ENCODE peak calls at places on chromosomes 7 and 10, in four cellular contexts. R is H1, X is K562, B is GM12878. Y is an unnamed sample.

GRCh38 chr7:131633342-131633843 is 77.0 kb upstream of the PODXL start:
- DNase-seq in R (no peak), X (no peak), B (no peak), Y (no peak)

GRCh38 chr10:24920907-24921881 is 31.2 kb downstream of the PRTFDC1 start:
- DNase-seq in B (peak; percentile 67), R (no peak), X (peak; percentile 77), Y (no peak)

GRCh38 chr10:98172495-98172894 is 38.0 kb downstream of the R3HCC1L start:
- DNase-seq in X (no peak), B (no peak), R (no peak), Y (no peak)

GRCh38 chr7:134737561-134738353 is 41.7 kb upstream of the CALD1 start:
- DNase-seq in B (peak; percentile 36), X (no peak), R (no peak), Y (no peak)

GRCh38 chr10:32149257-32149955 is 93.2 kb upstream of the KIF5B start:
- DNase-seq in B (peak; percentile 45), X (no peak), R (no peak), Y (peak; percentile 35)

GRCh38 chr10:32971536-32972091 is 13.6 kb upstream of the ITGB1 start:
- DNase-seq in R (no peak), B (no peak), X (peak; percentile 45), Y (no peak)

GRCh38 chr10:50624866-50625491 is 1.2 kb upstream of the SGMS1 start:
- DNase-seq in X (peak; percentile 93), R (peak; percentile 36), B (no peak), Y (peak; percentile 41)

GRCh38 chr7:3250725-3251124 is 50.3 kb upstream of the SDK1 start:
- DNase-seq in R (no peak), B (no peak), X (no peak), Y (no peak)

GRCh38 chr7:106824458-106824857 is 40.6 kb upstream of the PIK3CG start:
- DNase-seq in B (no peak), R (no peak), X (no peak), Y (peak; percentile 61)

GRCh38 chr7:138979988-138980574 is 1.1 kb downstream of the KIAA1549 start:
- DNase-seq in R (no peak), B (no peak), X (no peak), Y (no peak)

GRCh38 chr10:21961847-21962246 is 41.7 kb downstream of the DNAJC1 start:
- DNase-seq in B (no peak), R (no peak), X (peak; percentile 38), Y (no peak)

GRCh38 chr7:158096582-158096981 is 491.0 kb downstream of the PTPRN2 start:
- DNase-seq in X (no peak), B (no peak), R (no peak), Y (no peak)

GRCh38 chr10:117374506-117375359 is 507 bp downstream of the PDZD8 start:
- DNase-seq in X (no peak), B (no peak), R (no peak), Y (no peak)

GRCh38 chr7:132933076-132933466 is 148.8 kb downstream of the CHCHD3 start:
- DNase-seq in R (no peak), B (no peak), X (no peak), Y (no peak)

GRCh38 chr7:106914018-106914607 is 49.0 kb downstream of the PIK3CG start:
- DNase-seq in B (no peak), R (no peak), X (no peak), Y (no peak)

GRCh38 chr7:73967832-73968295 is 60.1 kb upstream of the ELN start:
- DNase-seq in B (no peak), R (no peak), X (no peak), Y (no peak)

GRCh38 chr7:143381427-143382125 is 431 bp downstream of the ZYX start:
- DNase-seq in R (no peak), X (peak; percentile 72), B (no peak), Y (no peak)

GRCh38 chr7:8773518-8773917 is 340.1 kb downstream of the NXPH1 start:
- DNase-seq in X (no peak), R (no peak), B (no peak), Y (no peak)

GRCh38 chr7:139720705-139721231 is 57.0 kb downstream of the HIPK2 start:
- DNase-seq in R (no peak), X (no peak), B (no peak), Y (no peak)

GRCh38 chr10:132133005-132133404 is 53.7 kb upstream of the DPYSL4 start:
- DNase-seq in X (no peak), B (no peak), R (no peak), Y (no peak)

GRCh38 chr7:122675011-122675410 is 23.9 kb downstream of the RNF133 start:
- DNase-seq in B (no peak), R (no peak), X (no peak), Y (no peak)

GRCh38 chr7:106573125-106573663 is 87.8 kb downstream of the CCDC71L start:
- DNase-seq in X (no peak), B (no peak), R (no peak), Y (no peak)

GRCh38 chr7:105802611-105803520 is 73.5 kb downstream of the ATXN7L1 start:
- DNase-seq in B (no peak), R (no peak), X (no peak), Y (no peak)

GRCh38 chr7:105336009-105336408 is 52.7 kb downstream of the SRPK2 start:
- DNase-seq in B (no peak), X (no peak), R (no peak), Y (no peak)

GRCh38 chr10:93160829-93161228 is 87.1 kb downstream of the CYP26A1 start:
- DNase-seq in R (no peak), B (no peak), X (no peak), Y (no peak)

GRCh38 chr10:130664526-130664925 is 528.3 kb downstream of the GLRX3 start:
- DNase-seq in R (no peak), X (no peak), B (no peak), Y (no peak)

GRCh38 chr7:3453398-3453797 is 152.3 kb downstream of the SDK1 start:
- DNase-seq in X (no peak), B (no peak), R (peak; percentile 5), Y (no peak)

GRCh38 chr10:110724116-110724701 is 80.1 kb downstream of the RBM20 start:
- DNase-seq in X (no peak), R (no peak), B (no peak), Y (no peak)

GRCh38 chr7:51344406-51344805 is 27.8 kb upstream of the COBL start:
- DNase-seq in X (no peak), R (no peak), B (no peak), Y (no peak)

GRCh38 chr7:21912931-21913780 is 32.5 kb downstream of the CDCA7L start:
- DNase-seq in B (no peak), R (no peak), X (no peak), Y (no peak)

GRCh38 chr7:21915140-21915539 is 30.6 kb downstream of the CDCA7L start:
- DNase-seq in B (no peak), R (no peak), X (no peak), Y (no peak)

GRCh38 chr7:21916176-21916575 is 29.5 kb downstream of the CDCA7L start:
- DNase-seq in R (no peak), B (no peak), X (no peak), Y (no peak)

GRCh38 chr7:21914671-21915070 is 31.0 kb downstream of the CDCA7L start:
- DNase-seq in X (no peak), R (no peak), B (no peak), Y (no peak)

DNA sequence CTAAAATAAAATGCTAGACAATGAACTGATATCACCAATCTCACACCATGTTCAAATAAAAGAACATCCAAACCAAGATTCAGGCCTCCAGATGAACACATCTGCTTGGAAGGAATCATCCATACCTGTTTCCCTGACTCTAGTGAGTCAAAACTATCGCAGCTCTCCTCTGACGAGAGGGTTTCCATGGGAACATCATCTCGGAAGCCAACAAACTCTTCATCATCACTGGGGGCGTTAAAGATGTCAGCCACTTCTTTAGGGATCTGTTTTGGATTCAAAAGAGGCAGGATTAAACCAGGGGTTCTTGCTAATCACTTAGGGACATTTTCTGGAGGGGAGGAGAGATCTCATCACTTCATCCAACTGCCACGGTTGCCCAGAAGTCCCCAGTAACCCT is 29.1 kb downstream of the CDCA7L start:
- DNase-seq in X (no peak), R (no peak), B (no peak), Y (no peak)
- TF ChIP-seq EGR1 in X (no peak), R (no peak), B (no peak), Y (no peak)

GRCh38 chr10:119227825-119228224 is 20.5 kb downstream of the GRK5 start:
- DNase-seq in B (no peak), X (no peak), R (no peak), Y (no peak)

GRCh38 chr10:119233821-119234220 is 26.4 kb downstream of the GRK5 start:
- DNase-seq in X (no peak), R (no peak), B (no peak), Y (no peak)

GRCh38 chr10:119235381-119235780 is 28.0 kb downstream of the GRK5 start:
- DNase-seq in B (no peak), R (no peak), X (no peak), Y (no peak)

GRCh38 chr10:119233123-119233820 is 25.9 kb downstream of the GRK5 start:
- DNase-seq in X (no peak), R (no peak), B (no peak), Y (no peak)

GRCh38 chr10:119231654-119232053 is 24.3 kb downstream of the GRK5 start:
- DNase-seq in X (no peak), B (no peak), R (no peak), Y (no peak)
- TF ChIP-seq ZNF274 in X (no peak), B (no peak), R (no peak), Y (no peak)

GRCh38 chr10:99329891-99330674 is 927 bp downstream of the CNNM1 start:
- DNase-seq in R (no peak), B (no peak), X (no peak), Y (no peak)
- H3K9ac ChIP-seq in R (no peak overlapping the region), B (no peak overlapping the region), X (no peak overlapping the region), Y (no peak overlapping the region)

GRCh38 chr7:155830961-155831806 is 18.9 kb upstream of the SHH start:
- DNase-seq in B (no peak), X (no peak), R (no peak), Y (no peak)

GRCh38 chr7:155833651-155834050 is 21.4 kb upstream of the SHH start:
- DNase-seq in X (no peak), B (no peak), R (no peak), Y (no peak)

GRCh38 chr7:155829796-155830470 is 17.7 kb upstream of the SHH start:
- DNase-seq in R (no peak), B (no peak), X (no peak), Y (no peak)

GRCh38 chr7:155832581-155832981 is 20.3 kb upstream of the SHH start:
- DNase-seq in R (no peak), X (no peak), B (no peak), Y (no peak)

GRCh38 chr7:155831807-155832524 is 19.7 kb upstream of the SHH start:
- DNase-seq in X (no peak), B (no peak), R (no peak), Y (no peak)
- TF ChIP-seq EGR1 in X (no peak), B (no peak), R (no peak), Y (no peak)

Y was measured in HCT116.